ENCODE peak calls at places on chromosomes 16 and 17, in eight cellular contexts. L is NCI-H2171 treated with DMSO at 0.1 percent for 48 hours, T is body of pancreas, E is MCF 10A, N is anterior cingulate cortex, U is NCI-H1694, R is mucosa of descending colon, X is T-helper 17 cell. W is an unnamed sample.

GRCh38 chr16:17318200-17318599 is 152.6 kb downstream of the XYLT1 start:
- DNase-seq in N (no peak), T (peak), L (no peak), E (peak), U (no peak), X (no peak), R (no peak), W (peak)

GRCh38 chr17:66580601-66581385 is 254.1 kb upstream of the CACNG5 start:
- DNase-seq in U (no peak), X (no peak), R (no peak), T (peak), L (no peak), N (no peak), E (no peak), W (peak)

GRCh38 chr17:49703557-49704277 is 4.0 kb downstream of the SLC35B1 start:
- DNase-seq in E (peak), X (no peak), N (peak), U (peak), L (peak), T (peak), R (no peak), W (peak)

GRCh38 chr17:32323784-32324590 is 18.0 kb downstream of the C17orf75 start:
- DNase-seq in E (peak), X (no peak), N (peak), T (peak), U (no peak), L (no peak), R (no peak), W (peak)

GRCh38 chr16:27230562-27230991 is 27.3 kb downstream of the KDM8 start:
- DNase-seq in L (no peak), N (no peak), R (peak), U (no peak), T (no peak), X (peak), E (no peak), W (no peak)

GRCh38 chr17:62092784-62093183 is 27.7 kb upstream of the MED13 start:
- DNase-seq in T (no peak), E (no peak), N (no peak), L (no peak), R (no peak), U (no peak), X (no peak), W (no peak)

GRCh38 chr16:503150-504071 is 24.1 kb upstream of the CAPN15 start:
- DNase-seq in N (no peak), E (no peak), R (peak), U (no peak), X (no peak), L (no peak), T (no peak), W (no peak)

GRCh38 chr17:38825762-38826247 is 684 bp upstream of the CWC25 start:
- DNase-seq in R (no peak), X (no peak), E (no peak), L (no peak), T (no peak), U (no peak), N (no peak), W (no peak)

GRCh38 chr17:27038676-27039075 is 255.2 kb upstream of the WSB1 start:
- DNase-seq in T (no peak), X (no peak), U (peak), N (no peak), R (no peak), L (peak), E (peak), W (no peak)

GRCh38 chr17:72409405-72410002 is 288.7 kb downstream of the SOX9 start:
- DNase-seq in L (no peak), E (no peak), T (no peak), U (no peak), X (no peak), R (no peak), N (no peak), W (no peak)

GRCh38 chr17:37476431-37477130 is 13.1 kb upstream of the DUSP14 start:
- DNase-seq in N (no peak), U (peak), X (no peak), T (no peak), L (peak), R (no peak), E (no peak), W (peak)

GRCh38 chr17:49996495-49997255 is 1.7 kb upstream of the DLX3 start:
- DNase-seq in N (no peak), E (peak), R (peak), T (peak), X (peak), L (peak), U (peak), W (peak)

GRCh38 chr16:19583665-19584300 is 28.3 kb downstream of the VPS35L start:
- DNase-seq in T (peak), X (no peak), E (peak), N (no peak), U (peak), R (no peak), L (peak), W (peak)

GRCh38 chr17:17468217-17469010 is 8.4 kb upstream of the MED9 start:
- DNase-seq in T (peak), L (no peak), R (no peak), N (peak), X (no peak), E (no peak), U (no peak), W (no peak)

GRCh38 chr17:77881545-77881944 is 77.0 kb upstream of the TNRC6C start:
- DNase-seq in L (no peak), E (peak), X (peak), U (no peak), T (peak), R (peak), N (peak), W (peak)

GRCh38 chr17:47717845-47718621 is 15.0 kb upstream of the TBX21 start:
- DNase-seq in R (no peak), E (no peak), T (no peak), L (peak), N (no peak), X (no peak), U (no peak), W (no peak)

GRCh38 chr17:68910256-68910705 is 44.9 kb downstream of the ABCA8 start:
- DNase-seq in E (peak), T (peak), X (no peak), N (peak), L (peak), R (no peak), U (peak), W (peak)

GRCh38 chr16:81885976-81886586 is 107.0 kb downstream of the PLCG2 start:
- DNase-seq in L (peak), E (peak), X (no peak), R (no peak), N (no peak), U (peak), T (peak), W (peak)

GRCh38 chr16:86016201-86016965 is 117.4 kb downstream of the IRF8 start:
- DNase-seq in X (no peak), L (peak), E (peak), T (peak), R (no peak), N (no peak), U (peak), W (peak)

GRCh38 chr17:12256380-12256995 is 235.8 kb downstream of the MAP2K4 start:
- DNase-seq in L (peak), R (no peak), E (peak), N (peak), T (peak), X (no peak), U (peak), W (peak)

GRCh38 chr17:60224064-60224463 is 74.3 kb downstream of the CA4 start:
- DNase-seq in U (no peak), N (no peak), X (no peak), L (no peak), T (no peak), E (no peak), R (no peak), W (no peak)

GRCh38 chr17:15892679-15893332 is 52.1 kb upstream of the ADORA2B start:
- DNase-seq in U (no peak), L (no peak), N (no peak), R (no peak), T (no peak), E (no peak), X (no peak), W (peak)